ENCODE peak calls at places on chromosomes 7 and 10, in six cellular contexts. One of them, this sample, is unnamed.

GRCh38 chr7:128404826-128405344 is 4.9 kb downstream of the IMPDH1 start:
- DNase-seq in A549: no peak
- DNase-seq in erythroblast: no peak
- DNase-seq in lower leg skin: no peak
- DNase-seq in uterus: no peak
- DNase-seq in endothelial cell of umbilical vein: peak; percentile 34
- DNase-seq in this sample: peak; percentile 57

GRCh38 chr10:9613338-9613737 is 1404.3 kb upstream of the CELF2 start:
- DNase-seq in A549: no peak
- DNase-seq in erythroblast: no peak
- DNase-seq in lower leg skin: no peak
- DNase-seq in uterus: no peak
- DNase-seq in endothelial cell of umbilical vein: peak; percentile 29
- DNase-seq in this sample: no peak

GRCh38 chr7:76193881-76194280 is 7.8 kb upstream of the SRRM3 start:
- DNase-seq in A549: no peak
- DNase-seq in erythroblast: no peak
- DNase-seq in lower leg skin: no peak
- DNase-seq in uterus: no peak
- DNase-seq in endothelial cell of umbilical vein: no peak
- DNase-seq in this sample: no peak

GRCh38 chr7:94348142-94348541 is 46.6 kb upstream of the COL1A2 start:
- DNase-seq in A549: no peak
- DNase-seq in erythroblast: no peak
- DNase-seq in lower leg skin: peak; percentile 57
- DNase-seq in uterus: peak; percentile 82
- DNase-seq in endothelial cell of umbilical vein: peak; percentile 26
- DNase-seq in this sample: no peak

GRCh38 chr10:128324058-128324457 is 197.8 kb upstream of the MKI67 start:
- DNase-seq in A549: peak; percentile 14
- DNase-seq in erythroblast: peak; percentile 3
- DNase-seq in lower leg skin: no peak
- DNase-seq in uterus: no peak
- DNase-seq in endothelial cell of umbilical vein: no peak
- DNase-seq in this sample: no peak

GRCh38 chr7:116661741-116662329 is 10.2 kb upstream of the MET start:
- DNase-seq in A549: no peak
- DNase-seq in erythroblast: no peak
- DNase-seq in lower leg skin: no peak
- DNase-seq in uterus: no peak
- DNase-seq in endothelial cell of umbilical vein: no peak
- DNase-seq in this sample: no peak

GRCh38 chr10:118543714-118544400 is 51.6 kb downstream of the PRLHR start:
- DNase-seq in A549: peak; percentile 57
- DNase-seq in erythroblast: peak; percentile 22
- DNase-seq in lower leg skin: no peak
- DNase-seq in uterus: no peak
- DNase-seq in endothelial cell of umbilical vein: peak; percentile 11
- DNase-seq in this sample: peak; percentile 23

GRCh38 chr10:6348091-6348862 is 145.5 kb downstream of the PFKFB3 start:
- DNase-seq in A549: no peak
- DNase-seq in erythroblast: no peak
- DNase-seq in lower leg skin: peak; percentile 34
- DNase-seq in uterus: no peak
- DNase-seq in endothelial cell of umbilical vein: no peak
- DNase-seq in this sample: no peak

GRCh38 chr10:75395955-75396860 is 5.4 kb downstream of the ZNF503 start:
- DNase-seq in A549: no peak
- DNase-seq in erythroblast: no peak
- DNase-seq in lower leg skin: no peak
- DNase-seq in uterus: peak; percentile 49
- DNase-seq in endothelial cell of umbilical vein: peak; percentile 23
- DNase-seq in this sample: no peak

GRCh38 chr7:92667816-92668540 is 77.8 kb upstream of the FAM133B start:
- DNase-seq in A549: no peak
- DNase-seq in erythroblast: no peak
- DNase-seq in lower leg skin: no peak
- DNase-seq in uterus: no peak
- DNase-seq in endothelial cell of umbilical vein: no peak
- DNase-seq in this sample: no peak

GRCh38 chr10:86007171-86007570 is 359.4 kb downstream of the GRID1 start:
- DNase-seq in A549: no peak
- DNase-seq in erythroblast: no peak
- DNase-seq in lower leg skin: no peak
- DNase-seq in uterus: no peak
- DNase-seq in endothelial cell of umbilical vein: no peak
- DNase-seq in this sample: no peak

GRCh38 chr10:33099748-33100147 is 141.7 kb upstream of the ITGB1 start:
- DNase-seq in A549: no peak
- DNase-seq in erythroblast: no peak
- DNase-seq in lower leg skin: no peak
- DNase-seq in uterus: no peak
- DNase-seq in endothelial cell of umbilical vein: no peak
- DNase-seq in this sample: no peak

GRCh38 chr7:94655884-94656657 is at the start of gene SGCE:
- DNase-seq in A549: peak; percentile 88
- DNase-seq in erythroblast: peak; percentile 45
- DNase-seq in lower leg skin: peak; percentile 18
- DNase-seq in uterus: peak; percentile 77
- DNase-seq in endothelial cell of umbilical vein: peak; percentile 65
- DNase-seq in this sample: peak; percentile 37

GRCh38 chr7:112467867-112468266 is 12.9 kb upstream of the LSMEM1 start:
- DNase-seq in A549: no peak
- DNase-seq in erythroblast: no peak
- DNase-seq in lower leg skin: no peak
- DNase-seq in uterus: no peak
- DNase-seq in endothelial cell of umbilical vein: no peak
- DNase-seq in this sample: no peak

GRCh38 chr7:149287622-149288021 is 25.6 kb downstream of the ZNF783 start:
- DNase-seq in A549: no peak
- DNase-seq in erythroblast: no peak
- DNase-seq in lower leg skin: no peak
- DNase-seq in uterus: no peak
- DNase-seq in endothelial cell of umbilical vein: no peak
- DNase-seq in this sample: no peak

GRCh38 chr10:43823237-43823605 is 174.5 kb upstream of the ZNF32 start:
- DNase-seq in A549: no peak
- DNase-seq in erythroblast: no peak
- DNase-seq in lower leg skin: no peak
- DNase-seq in uterus: no peak
- DNase-seq in endothelial cell of umbilical vein: no peak
- DNase-seq in this sample: no peak

GRCh38 chr7:82183633-82184032 is 259.9 kb downstream of the CACNA2D1 start:
- DNase-seq in A549: no peak
- DNase-seq in erythroblast: no peak
- DNase-seq in lower leg skin: no peak
- DNase-seq in uterus: no peak
- DNase-seq in endothelial cell of umbilical vein: no peak
- DNase-seq in this sample: no peak

GRCh38 chr10:80077869-80078447 is 507 bp upstream of the TMEM254 start:
- DNase-seq in A549: no peak
- DNase-seq in erythroblast: no peak
- DNase-seq in lower leg skin: no peak
- DNase-seq in uterus: no peak
- DNase-seq in endothelial cell of umbilical vein: no peak
- DNase-seq in this sample: no peak

GRCh38 chr10:80075781-80076180 is 2.7 kb upstream of the TMEM254 start:
- DNase-seq in A549: no peak
- DNase-seq in erythroblast: no peak
- DNase-seq in lower leg skin: no peak
- DNase-seq in uterus: no peak
- DNase-seq in endothelial cell of umbilical vein: no peak
- DNase-seq in this sample: no peak

GRCh38 chr10:80081026-80081425 is 2.6 kb downstream of the TMEM254 start:
- DNase-seq in A549: no peak
- DNase-seq in erythroblast: no peak
- DNase-seq in lower leg skin: no peak
- DNase-seq in uterus: no peak
- DNase-seq in endothelial cell of umbilical vein: no peak
- DNase-seq in this sample: no peak

GRCh38 chr10:80079312-80079613 is 798 bp downstream of the TMEM254 start:
- DNase-seq in A549: no peak
- DNase-seq in erythroblast: no peak
- DNase-seq in lower leg skin: no peak
- DNase-seq in uterus: no peak
- DNase-seq in endothelial cell of umbilical vein: no peak
- DNase-seq in this sample: no peak

DNA sequence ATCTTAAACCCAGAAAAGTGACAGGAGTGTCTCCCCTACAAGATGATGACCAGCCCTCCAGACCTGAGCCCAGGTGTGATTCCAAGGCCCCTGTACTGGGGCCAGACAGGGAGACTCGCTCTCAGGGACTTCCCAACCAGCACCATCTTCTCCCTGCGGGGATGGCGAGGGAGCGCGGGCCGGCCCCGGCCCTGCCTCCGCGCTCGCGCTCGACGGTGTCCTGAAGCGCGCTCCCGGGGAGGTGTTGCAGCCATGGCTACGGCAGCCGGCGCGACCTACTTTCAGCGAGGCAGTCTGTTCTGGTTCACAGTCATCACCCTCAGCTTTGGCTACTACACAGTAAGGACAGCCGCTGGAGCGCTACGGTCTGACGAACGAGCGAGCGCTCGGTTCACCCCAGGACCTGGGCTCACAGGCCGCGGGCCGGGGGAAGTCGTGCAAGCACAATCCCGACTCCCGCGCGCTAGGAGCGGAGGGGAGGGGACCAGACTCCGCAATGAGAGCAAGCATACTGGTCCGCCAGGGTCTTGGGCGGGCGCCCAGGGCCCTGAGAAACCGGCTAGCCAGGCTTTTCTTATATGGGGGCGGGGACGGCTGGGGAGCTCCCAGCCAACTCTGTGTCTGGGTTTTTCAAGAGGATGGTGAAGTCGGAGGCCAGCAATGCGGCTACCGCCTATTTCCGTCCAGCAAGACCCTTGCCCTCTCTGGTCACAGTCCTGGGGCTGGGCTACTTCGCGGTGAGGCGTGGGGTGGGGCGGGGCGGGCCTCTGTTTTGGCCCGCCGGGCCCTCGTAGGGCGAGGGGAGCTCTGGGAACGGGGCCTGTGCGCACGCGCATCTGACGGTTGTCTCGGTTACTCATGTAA is at the start of gene TMEM254:
- DNase-seq in A549: peak; percentile 92
- DNase-seq in erythroblast: peak; percentile 90
- DNase-seq in lower leg skin: peak; percentile 88
- DNase-seq in uterus: peak; percentile 92
- DNase-seq in endothelial cell of umbilical vein: peak; percentile 88
- DNase-seq in this sample: peak; percentile 92
- TF ChIP-seq POLR2A in A549: peak; percentile 74
- TF ChIP-seq POLR2A in erythroblast: peak; percentile 62
- TF ChIP-seq POLR2A in lower leg skin: no peak
- TF ChIP-seq POLR2A in uterus: peak; percentile 46
- TF ChIP-seq POLR2A in endothelial cell of umbilical vein: no peak
- TF ChIP-seq POLR2A in this sample: peak; percentile 62

DNA sequence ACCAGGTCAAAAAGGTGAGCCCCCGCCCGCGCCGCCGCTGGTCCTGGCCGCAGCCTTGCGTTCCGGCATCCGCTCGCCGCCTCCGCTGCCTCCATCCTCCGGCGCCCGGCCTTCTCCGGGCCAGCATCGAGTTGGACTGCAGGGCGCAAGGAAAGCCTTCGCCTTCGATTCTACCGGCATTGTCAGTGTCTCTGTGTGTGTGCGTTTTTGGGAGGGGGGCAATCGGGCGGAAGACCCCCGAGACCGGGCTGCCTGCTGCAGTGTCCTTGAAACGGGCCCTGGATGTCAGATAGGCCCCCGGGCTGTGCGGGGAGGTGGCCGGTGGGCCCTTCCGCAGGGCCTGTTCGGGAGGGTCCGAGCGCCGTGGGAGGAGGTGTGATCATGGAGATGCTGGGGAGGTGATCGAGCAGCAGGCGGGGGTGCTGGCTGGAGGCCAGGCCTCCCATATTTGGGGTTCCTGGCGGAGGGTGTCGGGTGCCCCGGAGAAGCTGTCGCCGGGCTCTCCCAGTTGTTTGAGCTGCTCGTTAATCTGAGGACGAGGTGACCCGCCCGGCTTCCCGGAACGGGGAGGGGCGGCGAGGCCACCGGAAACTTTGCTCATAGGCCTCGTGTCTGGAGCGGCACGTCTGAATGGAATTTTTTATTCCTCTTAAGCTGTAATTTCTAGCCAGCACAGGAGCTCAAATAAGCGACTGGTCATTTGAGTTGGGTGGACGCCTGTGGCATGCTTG is 40.9 kb downstream of the HK1 start:
- DNase-seq in A549: peak; percentile 34
- DNase-seq in erythroblast: peak; percentile 82
- DNase-seq in lower leg skin: peak; percentile 84
- DNase-seq in uterus: peak; percentile 81
- DNase-seq in endothelial cell of umbilical vein: peak; percentile 76
- DNase-seq in this sample: no peak
- TF ChIP-seq POLR2A in A549: no peak
- TF ChIP-seq POLR2A in erythroblast: peak; percentile 17
- TF ChIP-seq POLR2A in lower leg skin: no peak
- TF ChIP-seq POLR2A in uterus: peak; percentile 14
- TF ChIP-seq POLR2A in endothelial cell of umbilical vein: no peak
- TF ChIP-seq POLR2A in this sample: peak; percentile 39

GRCh38 chr7:7971308-7972040 is 2.9 kb downstream of the GLCCI1 start:
- DNase-seq in A549: no peak
- DNase-seq in erythroblast: peak; percentile 18
- DNase-seq in lower leg skin: no peak
- DNase-seq in uterus: no peak
- DNase-seq in endothelial cell of umbilical vein: no peak
- DNase-seq in this sample: no peak

GRCh38 chr7:7972927-7973594 is 4.5 kb downstream of the GLCCI1 start:
- DNase-seq in A549: no peak
- DNase-seq in erythroblast: peak; percentile 10
- DNase-seq in lower leg skin: no peak
- DNase-seq in uterus: no peak
- DNase-seq in endothelial cell of umbilical vein: no peak
- DNase-seq in this sample: no peak

GRCh38 chr7:7970620-7971307 is 2.2 kb downstream of the GLCCI1 start:
- DNase-seq in A549: no peak
- DNase-seq in erythroblast: peak; percentile 41
- DNase-seq in lower leg skin: no peak
- DNase-seq in uterus: no peak
- DNase-seq in endothelial cell of umbilical vein: peak; percentile 26
- DNase-seq in this sample: peak; percentile 52

GRCh38 chr7:7970113-7970619 is 1.6 kb downstream of the GLCCI1 start:
- DNase-seq in A549: no peak
- DNase-seq in erythroblast: no peak
- DNase-seq in lower leg skin: no peak
- DNase-seq in uterus: no peak
- DNase-seq in endothelial cell of umbilical vein: no peak
- DNase-seq in this sample: no peak

DNA sequence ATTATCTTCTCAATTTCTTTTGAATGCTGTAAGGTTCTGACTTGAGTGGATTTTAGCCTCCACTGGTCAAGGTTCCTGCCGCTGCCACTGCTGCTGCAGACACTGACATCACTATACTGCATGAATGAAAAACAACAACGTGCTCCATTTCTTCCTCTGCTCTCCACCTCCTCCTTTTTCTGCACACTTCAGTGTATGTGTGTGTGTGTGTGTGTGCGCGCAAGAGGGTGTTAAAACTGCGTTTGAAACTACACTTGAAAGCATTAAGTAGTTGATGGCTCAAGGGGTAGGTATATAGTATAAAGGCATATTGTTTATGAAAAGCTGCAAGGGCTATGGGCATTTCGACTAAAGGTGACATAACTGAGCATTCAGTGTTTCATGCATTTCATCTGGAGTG is 3.5 kb downstream of the GLCCI1 start:
- DNase-seq in A549: no peak
- DNase-seq in erythroblast: peak; percentile 31
- DNase-seq in lower leg skin: no peak
- DNase-seq in uterus: no peak
- DNase-seq in endothelial cell of umbilical vein: no peak
- DNase-seq in this sample: no peak
- TF ChIP-seq POLR2A in A549: no peak
- TF ChIP-seq POLR2A in erythroblast: no peak
- TF ChIP-seq POLR2A in lower leg skin: no peak
- TF ChIP-seq POLR2A in uterus: no peak
- TF ChIP-seq POLR2A in endothelial cell of umbilical vein: no peak
- TF ChIP-seq POLR2A in this sample: no peak

GRCh38 chr7:50379082-50379481 is 71.1 kb downstream of the FIGNL1 start:
- DNase-seq in A549: no peak
- DNase-seq in erythroblast: no peak
- DNase-seq in lower leg skin: no peak
- DNase-seq in uterus: no peak
- DNase-seq in endothelial cell of umbilical vein: no peak
- DNase-seq in this sample: no peak
- TF ChIP-seq POLR2A in A549: no peak
- TF ChIP-seq POLR2A in erythroblast: no peak
- TF ChIP-seq POLR2A in lower leg skin: no peak
- TF ChIP-seq POLR2A in uterus: no peak
- TF ChIP-seq POLR2A in endothelial cell of umbilical vein: no peak
- TF ChIP-seq POLR2A in this sample: no peak